ENCODE peak calls at places on chromosomes 12 and 14, in seven cellular contexts. One of them, this sample, is unnamed.

GRCh38 chr12:31478425-31478824 is 112.5 kb downstream of the DENND5B start:
- DNase-seq in NCI-H460: no peak
- DNase-seq in coronary artery: no peak
- DNase-seq in T-cell: no peak
- DNase-seq in RPMI8226: no peak
- DNase-seq in Karpas-422: no peak
- DNase-seq in nephron progenitor cell: no peak
- DNase-seq in this sample: no peak

GRCh38 chr12:120402217-120402616 is 33.3 kb upstream of the MSI1 start:
- DNase-seq in NCI-H460: no peak
- DNase-seq in coronary artery: no peak
- DNase-seq in T-cell: no peak
- DNase-seq in RPMI8226: no peak
- DNase-seq in Karpas-422: no peak
- DNase-seq in nephron progenitor cell: peak; percentile 62
- DNase-seq in this sample: no peak

GRCh38 chr14:65817011-65817410 is 404.5 kb downstream of the FUT8 start:
- DNase-seq in NCI-H460: no peak
- DNase-seq in coronary artery: no peak
- DNase-seq in T-cell: no peak
- DNase-seq in RPMI8226: no peak
- DNase-seq in Karpas-422: no peak
- DNase-seq in nephron progenitor cell: no peak
- DNase-seq in this sample: no peak

GRCh38 chr12:1185460-1186182 is 194.6 kb downstream of the ERC1 start:
- DNase-seq in NCI-H460: no peak
- DNase-seq in coronary artery: no peak
- DNase-seq in T-cell: no peak
- DNase-seq in RPMI8226: no peak
- DNase-seq in Karpas-422: no peak
- DNase-seq in nephron progenitor cell: peak; percentile 11
- DNase-seq in this sample: no peak

GRCh38 chr12:65464930-65465329 is 186.4 kb downstream of the MSRB3 start:
- DNase-seq in NCI-H460: no peak
- DNase-seq in coronary artery: no peak
- DNase-seq in T-cell: no peak
- DNase-seq in RPMI8226: no peak
- DNase-seq in Karpas-422: no peak
- DNase-seq in nephron progenitor cell: no peak
- DNase-seq in this sample: no peak

GRCh38 chr14:103518416-103519042 is 4.1 kb downstream of the CKB start:
- DNase-seq in NCI-H460: peak; percentile 59
- DNase-seq in coronary artery: peak; percentile 79
- DNase-seq in T-cell: peak; percentile 56
- DNase-seq in RPMI8226: peak; percentile 54
- DNase-seq in Karpas-422: peak; percentile 84
- DNase-seq in nephron progenitor cell: peak; percentile 81
- DNase-seq in this sample: peak; percentile 66

GRCh38 chr12:23950775-23951391 is 1.4 kb upstream of the SOX5 start:
- DNase-seq in NCI-H460: no peak
- DNase-seq in coronary artery: no peak
- DNase-seq in T-cell: no peak
- DNase-seq in RPMI8226: no peak
- DNase-seq in Karpas-422: no peak
- DNase-seq in nephron progenitor cell: peak; percentile 47
- DNase-seq in this sample: no peak

GRCh38 chr12:24087294-24087693 is 137.8 kb upstream of the SOX5 start:
- DNase-seq in NCI-H460: no peak
- DNase-seq in coronary artery: no peak
- DNase-seq in T-cell: no peak
- DNase-seq in RPMI8226: no peak
- DNase-seq in Karpas-422: no peak
- DNase-seq in nephron progenitor cell: no peak
- DNase-seq in this sample: no peak

GRCh38 chr12:570237-570925 is 92.9 kb downstream of the NINJ2 start:
- DNase-seq in NCI-H460: peak; percentile 83
- DNase-seq in coronary artery: peak; percentile 92
- DNase-seq in T-cell: no peak
- DNase-seq in RPMI8226: no peak
- DNase-seq in Karpas-422: no peak
- DNase-seq in nephron progenitor cell: peak; percentile 62
- DNase-seq in this sample: no peak

GRCh38 chr14:50083467-50084337 is 32.7 kb downstream of the VCPKMT start:
- DNase-seq in NCI-H460: no peak
- DNase-seq in coronary artery: no peak
- DNase-seq in T-cell: peak; percentile 27
- DNase-seq in RPMI8226: no peak
- DNase-seq in Karpas-422: no peak
- DNase-seq in nephron progenitor cell: no peak
- DNase-seq in this sample: no peak

GRCh38 chr12:46562625-46563228 is 190.2 kb upstream of the SLC38A2 start:
- DNase-seq in NCI-H460: peak; percentile 92
- DNase-seq in coronary artery: no peak
- DNase-seq in T-cell: no peak
- DNase-seq in RPMI8226: no peak
- DNase-seq in Karpas-422: no peak
- DNase-seq in nephron progenitor cell: no peak
- DNase-seq in this sample: no peak

This sample was measured in OCI-LY7.